ENCODE peak calls at places on chromosomes 4 and X, in four cellular contexts. X is H1, M is HepG2, K is GM12878. L is an unnamed sample.

GRCh38 chrX:134743121-134743520 is 84.8 kb upstream of the PLAC1 start:
- DNase-seq in X (no peak), M (no peak), K (no peak), L (no peak)

GRCh38 chr4:48180234-48180633 is 46.2 kb upstream of the TXK start:
- DNase-seq in X (no peak), M (no peak), K (no peak), L (no peak)

GRCh38 chr4:114659386-114660008 is 60.9 kb downstream of the UGT8 start:
- DNase-seq in X (peak; percentile 54), M (peak; percentile 42), K (peak; percentile 32), L (peak; percentile 52)

GRCh38 chr4:183407128-183407585 is 37.3 kb upstream of the CDKN2AIP start:
- DNase-seq in X (peak; percentile 99), M (peak; percentile 60), K (peak; percentile 19), L (peak; percentile 70)

GRCh38 chr4:95215991-95216605 is 332.7 kb downstream of the UNC5C start:
- DNase-seq in X (no peak), M (no peak), K (no peak), L (no peak)

GRCh38 chrX:132576945-132577344 is 88.1 kb upstream of the MBNL3 start:
- DNase-seq in X (no peak), M (no peak), K (no peak), L (no peak)

GRCh38 chr4:14233126-14233525 is 605.6 kb upstream of the BOD1L1 start:
- DNase-seq in X (no peak), M (no peak), K (no peak), L (no peak)

GRCh38 chr4:110354460-110354859 is 121.5 kb upstream of the ENPEP start:
- DNase-seq in X (no peak), M (no peak), K (no peak), L (no peak)

GRCh38 chr4:77881460-77882295 is 19.0 kb downstream of the MRPL1 start:
- DNase-seq in X (no peak), M (peak; percentile 80), K (no peak), L (no peak)

GRCh38 chrX:133666256-133666655 is 251.0 kb upstream of the GPC4 start:
- DNase-seq in X (no peak), M (no peak), K (no peak), L (no peak)

GRCh38 chr4:124887738-124888137 is 175.2 kb upstream of the ANKRD50 start:
- DNase-seq in X (no peak), M (no peak), K (no peak), L (no peak)

GRCh38 chr4:57424231-57424897 is 314.2 kb upstream of the IGFBP7 start:
- DNase-seq in X (no peak), M (no peak), K (no peak), L (no peak)

GRCh38 chr4:133062851-133063250 is 86.2 kb upstream of the PCDH10 start:
- DNase-seq in X (no peak), M (no peak), K (no peak), L (no peak)

GRCh38 chr4:52868138-52868537 is 6.0 kb downstream of the RASL11B start:
- DNase-seq in X (no peak), M (no peak), K (no peak), L (no peak)

GRCh38 chrX:150547511-150548115 is 20.8 kb upstream of the MTM1 start:
- DNase-seq in X (peak; percentile 57), M (no peak), K (no peak), L (no peak)

GRCh38 chr4:113026556-113026955 is 22.9 kb upstream of the ANK2 start:
- DNase-seq in X (no peak), M (no peak), K (no peak), L (no peak)

GRCh38 chr4:38334791-38335190 is 329.2 kb upstream of the KLF3 start:
- DNase-seq in X (no peak), M (no peak), K (no peak), L (no peak)

GRCh38 chrX:129738466-129739308 is at the start of gene XPNPEP2:
- DNase-seq in X (no peak), M (no peak), K (no peak), L (no peak)

GRCh38 chrX:110316351-110317078 is 1.4 kb downstream of the AMMECR1 start:
- DNase-seq in X (no peak), M (no peak), K (no peak), L (no peak)

GRCh38 chr4:74370912-74371311 is 6.0 kb downstream of the EREG start:
- DNase-seq in X (no peak), M (peak; percentile 65), K (no peak), L (no peak)

GRCh38 chr4:38237139-38237538 is 276.9 kb downstream of the PTTG2 start:
- DNase-seq in X (no peak), M (peak; percentile 35), K (no peak), L (no peak)

GRCh38 chrX:31091819-31092218 is 20.0 kb upstream of the FTHL17 start:
- DNase-seq in X (no peak), M (no peak), K (no peak), L (no peak)

GRCh38 chr4:4384837-4385236 is 2.1 kb upstream of the NSG1 start:
- DNase-seq in X (peak; percentile 78), M (peak; percentile 12), K (no peak), L (peak; percentile 64)

GRCh38 chr4:81040175-81040659 is 9.7 kb downstream of the BMP3 start:
- DNase-seq in X (no peak), M (no peak), K (no peak), L (no peak)

GRCh38 chr4:174848596-174848995 is 19.5 kb upstream of the GLRA3 start:
- DNase-seq in X (no peak), M (no peak), K (no peak), L (no peak)

GRCh38 chr4:8741513-8742226 is 130.0 kb downstream of the HMX1 start:
- DNase-seq in X (peak; percentile 26), M (no peak), K (no peak), L (no peak)

GRCh38 chr4:99945718-99946345 is 586 bp downstream of the DNAJB14 start:
- DNase-seq in X (no peak), M (peak; percentile 44), K (no peak), L (no peak)
- TF ChIP-seq YY1 in X (no peak), M (no peak), K (no peak), L (no peak)

GRCh38 chr4:186932631-186933150 is 209.0 kb upstream of the FAT1 start:
- DNase-seq in X (no peak), M (peak; percentile 29), K (no peak), L (no peak)
- TF ChIP-seq SUZ12 in X (no peak), M (no peak), K (no peak), L (no peak)

DNA sequence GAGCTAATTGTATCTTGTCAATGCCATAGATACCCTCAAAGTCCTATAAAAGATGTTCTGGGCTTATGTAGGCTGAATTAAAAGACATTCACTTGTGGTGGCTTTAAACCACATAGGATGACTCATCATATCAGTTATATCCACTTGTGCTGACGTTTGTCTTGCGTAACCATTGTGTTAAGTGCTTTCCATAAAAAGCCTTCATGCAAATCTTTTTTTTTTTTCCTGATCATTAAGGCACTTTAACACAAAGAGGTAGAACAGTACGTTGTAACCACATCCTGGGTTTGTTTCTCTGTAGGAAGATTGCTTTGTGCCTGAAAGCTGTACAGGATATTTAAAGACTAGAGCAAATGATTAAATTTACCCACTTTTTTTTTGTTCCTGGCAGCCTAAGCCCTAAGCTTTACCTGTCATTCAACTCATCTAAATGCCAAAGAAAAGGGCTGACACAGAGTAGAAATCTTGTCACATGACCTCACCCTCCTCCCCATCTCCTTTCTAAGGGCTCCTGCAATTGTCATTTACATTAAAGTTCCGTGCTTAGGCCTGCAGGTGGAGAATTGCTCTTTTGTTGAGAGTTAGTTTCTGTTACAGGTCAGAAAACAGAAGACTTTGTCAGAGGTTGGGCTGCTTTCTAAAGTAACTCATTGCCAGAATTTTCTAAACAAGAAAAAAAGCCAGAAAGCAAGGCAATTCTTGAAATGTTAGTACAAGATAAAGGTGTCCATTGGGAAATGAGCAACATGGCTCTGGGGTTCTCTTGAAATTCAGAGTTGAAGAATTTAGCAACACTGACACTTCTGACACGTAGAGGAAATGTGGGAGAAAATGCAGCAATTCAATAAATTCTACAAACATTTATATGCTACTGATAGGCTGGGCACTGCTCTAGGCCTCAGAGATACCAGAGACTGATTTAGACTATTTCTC is 555.6 kb downstream of the PPARGC1A start:
- DNase-seq in X (no peak), M (no peak), K (peak; percentile 39), L (peak; percentile 65)
- TF ChIP-seq YY1 in X (no peak), M (no peak), K (no peak), L (no peak)

DNA sequence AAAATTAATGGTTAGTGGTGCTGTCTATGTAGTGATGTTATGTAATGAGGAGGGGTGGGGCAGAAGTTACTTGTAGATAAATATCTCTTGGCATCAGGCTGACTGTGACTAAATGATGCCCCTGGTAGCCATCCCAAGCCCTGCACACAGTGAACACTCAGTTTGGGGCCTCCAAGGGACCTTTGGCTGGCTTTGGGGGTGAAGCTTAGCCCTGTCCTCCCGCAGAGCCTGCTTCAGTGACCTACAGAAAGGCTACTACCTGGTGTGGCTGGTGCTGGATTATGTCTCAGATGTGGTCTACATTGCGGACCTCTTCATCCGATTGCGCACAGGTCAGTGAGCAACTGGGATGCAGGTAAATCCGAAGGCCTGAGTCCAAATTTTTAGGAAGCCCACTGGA is 7.8 kb downstream of the CNGA2 start:
- DNase-seq in X (no peak), M (no peak), K (no peak), L (no peak)
- TF ChIP-seq SUZ12 in X (no peak), M (no peak), K (no peak), L (no peak)

DNA sequence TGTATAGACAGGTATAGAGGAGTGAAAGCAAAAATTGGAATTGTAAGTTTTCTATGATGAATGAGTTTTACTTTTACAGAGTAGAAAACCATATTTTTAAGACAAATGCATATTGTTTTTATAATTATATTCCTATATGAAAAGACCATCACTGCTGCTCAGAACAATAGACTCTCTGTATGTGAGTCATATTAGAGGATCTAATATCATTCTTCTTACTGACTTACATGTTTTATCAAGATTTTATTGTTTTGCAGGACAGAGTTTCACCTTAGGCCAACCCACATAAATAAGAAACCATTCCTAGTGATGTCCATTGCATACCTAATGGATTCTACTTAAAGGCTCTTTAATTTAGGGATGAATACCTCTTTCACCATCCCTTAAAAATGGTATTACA is 88.6 kb downstream of the NR3C2 start:
- DNase-seq in X (no peak), M (no peak), K (no peak), L (no peak)
- TF ChIP-seq YY1 in X (no peak), M (no peak), K (no peak), L (no peak)

L was measured in NT2/D1.